ENCODE peak calls at places on chromosomes 3 and 15, in five cellular contexts. One of them, this sample, is unnamed.

GRCh38 chr15:77418341-77419049 is 1.4 kb downstream of the PEAK1 start:
- DNase-seq in HCT116: no peak
- DNase-seq in heart right ventricle: no peak
- DNase-seq in naive thymus-derived CD4-positive, alpha-beta T cell: no peak
- DNase-seq in left lung: no peak
- DNase-seq in this sample: no peak

GRCh38 chr15:62573856-62574255 is 408.8 kb upstream of the C2CD4B start:
- DNase-seq in naive thymus-derived CD4-positive, alpha-beta T cell: no peak
- DNase-seq in left lung: no peak
- DNase-seq in heart right ventricle: no peak
- DNase-seq in HCT116: no peak
- DNase-seq in this sample: no peak

GRCh38 chr3:186870421-186871201 is 28.1 kb downstream of the ADIPOQ start:
- DNase-seq in heart right ventricle: no peak
- DNase-seq in HCT116: no peak
- DNase-seq in left lung: no peak
- DNase-seq in naive thymus-derived CD4-positive, alpha-beta T cell: no peak
- DNase-seq in this sample: no peak

GRCh38 chr3:30693470-30694120 is 87.2 kb downstream of the TGFBR2 start:
- DNase-seq in HCT116: peak; percentile 40
- DNase-seq in naive thymus-derived CD4-positive, alpha-beta T cell: peak; percentile 66
- DNase-seq in left lung: no peak
- DNase-seq in heart right ventricle: peak; percentile 59
- DNase-seq in this sample: peak; percentile 54

GRCh38 chr15:39363761-39364586 is 216.9 kb upstream of the THBS1 start:
- DNase-seq in heart right ventricle: no peak
- DNase-seq in left lung: no peak
- DNase-seq in naive thymus-derived CD4-positive, alpha-beta T cell: no peak
- DNase-seq in HCT116: no peak
- DNase-seq in this sample: no peak

GRCh38 chr3:160259589-160259988 is 34.4 kb downstream of the C3orf80 start:
- DNase-seq in naive thymus-derived CD4-positive, alpha-beta T cell: no peak
- DNase-seq in left lung: no peak
- DNase-seq in heart right ventricle: no peak
- DNase-seq in HCT116: no peak
- DNase-seq in this sample: no peak

GRCh38 chr15:48510976-48511375 is 134.5 kb downstream of the FBN1 start:
- DNase-seq in heart right ventricle: no peak
- DNase-seq in left lung: no peak
- DNase-seq in HCT116: no peak
- DNase-seq in naive thymus-derived CD4-positive, alpha-beta T cell: no peak
- DNase-seq in this sample: no peak

GRCh38 chr3:122794779-122795673 is at the start of gene SLC49A4:
- DNase-seq in naive thymus-derived CD4-positive, alpha-beta T cell: peak; percentile 66
- DNase-seq in left lung: peak; percentile 96
- DNase-seq in HCT116: peak; percentile 46
- DNase-seq in heart right ventricle: peak; percentile 63
- DNase-seq in this sample: peak; percentile 75

GRCh38 chr15:40481671-40482070 is 10.9 kb downstream of the CHST14 start:
- DNase-seq in left lung: no peak
- DNase-seq in HCT116: no peak
- DNase-seq in heart right ventricle: no peak
- DNase-seq in naive thymus-derived CD4-positive, alpha-beta T cell: no peak
- DNase-seq in this sample: no peak

GRCh38 chr15:77002954-77003912 is 8.3 kb downstream of the PSTPIP1 start:
- DNase-seq in naive thymus-derived CD4-positive, alpha-beta T cell: peak; percentile 60
- DNase-seq in left lung: peak; percentile 89
- DNase-seq in heart right ventricle: peak; percentile 52
- DNase-seq in HCT116: no peak
- DNase-seq in this sample: no peak

GRCh38 chr15:60390931-60391501 is 6.8 kb downstream of the ANXA2 start:
- DNase-seq in heart right ventricle: peak; percentile 52
- DNase-seq in naive thymus-derived CD4-positive, alpha-beta T cell: no peak
- DNase-seq in left lung: no peak
- DNase-seq in HCT116: peak; percentile 87
- DNase-seq in this sample: no peak

GRCh38 chr15:66647358-66647757 is 54.7 kb upstream of the SMAD6 start:
- DNase-seq in heart right ventricle: peak; percentile 44
- DNase-seq in naive thymus-derived CD4-positive, alpha-beta T cell: no peak
- DNase-seq in HCT116: no peak
- DNase-seq in left lung: no peak
- DNase-seq in this sample: no peak

GRCh38 chr15:85430406-85431204 is 50.2 kb downstream of the AKAP13 start:
- DNase-seq in naive thymus-derived CD4-positive, alpha-beta T cell: no peak
- DNase-seq in heart right ventricle: no peak
- DNase-seq in left lung: no peak
- DNase-seq in HCT116: no peak
- DNase-seq in this sample: no peak

GRCh38 chr3:36653095-36653494 is 111.3 kb downstream of the DCLK3 start:
- DNase-seq in heart right ventricle: no peak
- DNase-seq in HCT116: no peak
- DNase-seq in left lung: no peak
- DNase-seq in naive thymus-derived CD4-positive, alpha-beta T cell: no peak
- DNase-seq in this sample: no peak

GRCh38 chr3:40877651-40878463 is 321.4 kb upstream of the CTNNB1 start:
- DNase-seq in naive thymus-derived CD4-positive, alpha-beta T cell: no peak
- DNase-seq in HCT116: no peak
- DNase-seq in heart right ventricle: peak; percentile 81
- DNase-seq in left lung: peak; percentile 77
- DNase-seq in this sample: no peak

GRCh38 chr3:178078933-178079332 is 457.3 kb upstream of the KCNMB2 start:
- DNase-seq in left lung: no peak
- DNase-seq in naive thymus-derived CD4-positive, alpha-beta T cell: no peak
- DNase-seq in heart right ventricle: peak; percentile 82
- DNase-seq in HCT116: no peak
- DNase-seq in this sample: no peak

GRCh38 chr3:108391917-108392585 is 95.7 kb downstream of the HHLA2 start:
- DNase-seq in HCT116: no peak
- DNase-seq in heart right ventricle: no peak
- DNase-seq in naive thymus-derived CD4-positive, alpha-beta T cell: no peak
- DNase-seq in left lung: no peak
- DNase-seq in this sample: no peak

GRCh38 chr3:123739754-123740153 is 144.4 kb downstream of the MYLK start:
- DNase-seq in heart right ventricle: no peak
- DNase-seq in left lung: no peak
- DNase-seq in naive thymus-derived CD4-positive, alpha-beta T cell: no peak
- DNase-seq in HCT116: no peak
- DNase-seq in this sample: no peak

GRCh38 chr3:10041034-10041433 is 14.8 kb downstream of the FANCD2 start:
- DNase-seq in HCT116: no peak
- DNase-seq in left lung: no peak
- DNase-seq in naive thymus-derived CD4-positive, alpha-beta T cell: no peak
- DNase-seq in heart right ventricle: no peak
- DNase-seq in this sample: no peak

GRCh38 chr3:134486577-134487041 is 752 bp downstream of the CEP63 start:
- DNase-seq in left lung: no peak
- DNase-seq in heart right ventricle: no peak
- DNase-seq in HCT116: no peak
- DNase-seq in naive thymus-derived CD4-positive, alpha-beta T cell: peak; percentile 57
- DNase-seq in this sample: no peak

GRCh38 chr15:100332721-100333120 is 9.1 kb downstream of the ADAMTS17 start:
- DNase-seq in HCT116: no peak
- DNase-seq in heart right ventricle: no peak
- DNase-seq in left lung: no peak
- DNase-seq in naive thymus-derived CD4-positive, alpha-beta T cell: no peak
- DNase-seq in this sample: no peak

GRCh38 chr3:52402706-52403270 is 42.1 kb downstream of the SEMA3G start:
- DNase-seq in left lung: no peak
- DNase-seq in HCT116: no peak
- DNase-seq in heart right ventricle: no peak
- DNase-seq in naive thymus-derived CD4-positive, alpha-beta T cell: no peak
- DNase-seq in this sample: no peak

DNA sequence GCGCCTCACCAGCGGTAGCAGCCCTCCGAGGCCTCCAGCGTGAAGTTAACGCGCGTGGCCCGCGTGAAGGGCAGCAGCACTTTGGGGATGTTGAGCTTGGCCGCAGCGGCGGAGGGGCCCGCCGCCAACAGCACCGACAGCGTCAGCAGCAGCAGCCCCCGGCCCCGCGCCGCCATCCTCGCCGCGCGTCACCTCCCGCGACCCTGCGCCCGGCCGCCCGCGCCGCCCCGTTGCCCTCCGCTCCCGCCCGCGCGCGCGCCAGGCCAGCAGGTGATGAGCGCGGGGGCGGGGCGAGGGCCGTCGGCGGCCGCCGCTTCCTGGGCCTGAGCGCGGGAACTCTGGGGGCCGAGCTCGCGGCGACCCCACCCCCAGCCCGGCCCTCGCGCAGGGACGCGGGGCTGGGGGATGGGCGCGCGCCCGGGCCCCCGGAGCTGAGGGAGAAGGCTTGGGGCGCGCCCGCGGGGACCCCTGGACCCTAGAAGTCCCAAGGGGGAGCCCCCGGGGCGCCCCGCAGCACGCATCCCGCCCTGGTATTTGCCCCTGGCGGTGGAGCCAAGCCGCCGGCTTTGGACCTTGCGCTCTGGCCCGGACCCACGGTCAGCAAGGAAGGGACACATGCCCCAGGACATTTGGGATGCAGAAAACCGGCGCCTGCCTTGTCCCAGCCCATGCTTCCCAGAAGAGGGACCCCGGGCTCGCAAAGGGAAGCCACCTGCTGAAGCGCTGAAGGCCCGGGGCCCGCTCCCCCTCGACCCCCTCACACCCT is at the start of gene NUP210:
- DNase-seq in heart right ventricle: no peak
- DNase-seq in naive thymus-derived CD4-positive, alpha-beta T cell: peak; percentile 28
- DNase-seq in HCT116: no peak
- DNase-seq in left lung: peak; percentile 90
- DNase-seq in this sample: no peak
- H3K27ac ChIP-seq in heart right ventricle: no peak within 1 kb of the TSS
- H3K27ac ChIP-seq in naive thymus-derived CD4-positive, alpha-beta T cell: peak within 1 kb of the TSS; percentile 96
- H3K27ac ChIP-seq in HCT116: peak within 1 kb of the TSS; percentile 86
- H3K27ac ChIP-seq in left lung: peak within 1 kb of the TSS; percentile 39
- H3K27ac ChIP-seq in this sample: no peak within 1 kb of the TSS

GRCh38 chr15:31338879-31339557 is 12.4 kb downstream of the KLF13 start:
- DNase-seq in naive thymus-derived CD4-positive, alpha-beta T cell: no peak
- DNase-seq in heart right ventricle: peak; percentile 88
- DNase-seq in HCT116: no peak
- DNase-seq in left lung: no peak
- DNase-seq in this sample: no peak

GRCh38 chr15:31340591-31340990 is 14.0 kb downstream of the KLF13 start:
- DNase-seq in HCT116: no peak
- DNase-seq in left lung: no peak
- DNase-seq in naive thymus-derived CD4-positive, alpha-beta T cell: no peak
- DNase-seq in heart right ventricle: no peak
- DNase-seq in this sample: no peak

GRCh38 chr15:31341036-31341435 is 14.4 kb downstream of the KLF13 start:
- DNase-seq in left lung: no peak
- DNase-seq in naive thymus-derived CD4-positive, alpha-beta T cell: no peak
- DNase-seq in heart right ventricle: no peak
- DNase-seq in HCT116: no peak
- DNase-seq in this sample: no peak

GRCh38 chr15:31339558-31339895 is 12.9 kb downstream of the KLF13 start:
- DNase-seq in heart right ventricle: no peak
- DNase-seq in HCT116: no peak
- DNase-seq in left lung: no peak
- DNase-seq in naive thymus-derived CD4-positive, alpha-beta T cell: no peak
- DNase-seq in this sample: no peak

GRCh38 chr15:31340047-31340446 is 13.4 kb downstream of the KLF13 start:
- DNase-seq in naive thymus-derived CD4-positive, alpha-beta T cell: no peak
- DNase-seq in heart right ventricle: no peak
- DNase-seq in left lung: no peak
- DNase-seq in HCT116: no peak
- DNase-seq in this sample: no peak
- H3K4me1 ChIP-seq in naive thymus-derived CD4-positive, alpha-beta T cell: peaks cover 100% of the 10 kb centered on the region
- H3K4me1 ChIP-seq in heart right ventricle: peaks cover 99% of the 10 kb centered on the region
- H3K4me1 ChIP-seq in left lung: peaks cover 74% of the 10 kb centered on the region
- H3K4me1 ChIP-seq in HCT116: peaks cover 7% of the 10 kb centered on the region
- H3K4me1 ChIP-seq in this sample: peaks cover 8% of the 10 kb centered on the region

GRCh38 chr3:25472153-25472552 is 44.1 kb downstream of the RARB start:
- DNase-seq in left lung: no peak
- DNase-seq in heart right ventricle: no peak
- DNase-seq in HCT116: no peak
- DNase-seq in naive thymus-derived CD4-positive, alpha-beta T cell: no peak
- DNase-seq in this sample: no peak

GRCh38 chr3:25473246-25473645 is 45.2 kb downstream of the RARB start:
- DNase-seq in left lung: no peak
- DNase-seq in naive thymus-derived CD4-positive, alpha-beta T cell: no peak
- DNase-seq in heart right ventricle: no peak
- DNase-seq in HCT116: no peak
- DNase-seq in this sample: no peak

GRCh38 chr3:25471081-25471768 is 43.2 kb downstream of the RARB start:
- DNase-seq in heart right ventricle: peak; percentile 50
- DNase-seq in naive thymus-derived CD4-positive, alpha-beta T cell: no peak
- DNase-seq in HCT116: no peak
- DNase-seq in left lung: no peak
- DNase-seq in this sample: no peak

GRCh38 chr3:25474000-25474399 is 45.9 kb downstream of the RARB start:
- DNase-seq in left lung: no peak
- DNase-seq in naive thymus-derived CD4-positive, alpha-beta T cell: no peak
- DNase-seq in HCT116: no peak
- DNase-seq in heart right ventricle: no peak
- DNase-seq in this sample: no peak

DNA sequence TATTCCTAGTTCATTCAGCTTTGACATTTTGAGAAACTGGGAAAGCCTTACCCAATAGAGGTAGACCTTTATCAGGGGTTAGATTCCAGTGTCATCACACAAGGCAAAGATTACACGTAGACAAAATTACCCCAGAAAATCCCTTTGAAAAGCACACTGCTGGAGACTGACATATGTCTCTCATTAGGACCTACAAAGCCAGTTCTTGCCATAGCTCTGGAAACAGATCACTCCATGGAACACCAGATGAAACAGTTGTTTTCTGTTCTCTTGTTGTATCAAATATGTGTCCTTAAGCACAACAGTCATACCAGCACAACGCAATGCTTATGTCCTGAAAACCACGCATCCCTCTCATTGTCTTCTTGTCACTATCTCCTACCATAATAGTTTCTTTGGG is 44.7 kb downstream of the RARB start:
- DNase-seq in heart right ventricle: no peak
- DNase-seq in HCT116: no peak
- DNase-seq in naive thymus-derived CD4-positive, alpha-beta T cell: no peak
- DNase-seq in left lung: no peak
- DNase-seq in this sample: no peak
- H3K27ac ChIP-seq in heart right ventricle: peak overlapping the region; percentile 77
- H3K27ac ChIP-seq in HCT116: no peak overlapping the region
- H3K27ac ChIP-seq in naive thymus-derived CD4-positive, alpha-beta T cell: no peak overlapping the region
- H3K27ac ChIP-seq in left lung: no peak overlapping the region
- H3K27ac ChIP-seq in this sample: no peak overlapping the region

DNA sequence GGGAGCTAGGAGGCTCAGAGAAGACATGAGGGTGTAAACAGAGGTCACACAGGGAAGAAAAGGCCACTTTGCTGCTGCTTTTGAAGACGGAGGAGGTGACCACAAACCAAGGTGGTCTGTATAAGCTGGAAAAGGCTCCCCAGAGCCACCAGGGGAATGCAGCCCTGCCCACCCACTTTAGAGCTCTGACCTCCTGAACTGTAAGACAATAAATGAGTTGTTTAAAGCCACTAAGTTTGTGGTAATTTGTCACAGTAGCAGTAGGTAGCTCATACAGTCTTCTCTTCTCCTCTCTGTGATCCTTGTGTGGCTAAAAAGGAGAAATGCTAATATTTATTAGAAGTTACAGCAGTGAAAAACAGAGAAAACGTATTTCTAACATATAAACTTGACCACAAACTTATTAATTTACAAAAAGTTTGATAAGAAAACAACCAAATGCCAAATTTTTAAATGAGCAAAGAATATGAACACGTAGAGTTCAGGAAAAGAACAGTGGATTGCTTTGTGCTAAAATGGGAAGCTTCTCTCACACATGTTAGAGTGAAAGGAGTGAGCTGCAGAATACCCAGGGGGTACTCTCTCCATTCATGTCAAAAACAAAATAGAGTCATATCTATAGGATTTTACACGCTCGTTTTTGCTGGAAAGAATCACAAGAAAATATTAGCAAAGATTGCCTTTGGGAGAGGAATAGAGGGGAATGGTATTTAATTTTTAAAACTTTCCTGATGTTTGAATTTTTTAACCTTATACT is 71.0 kb downstream of the NOX5 start:
- DNase-seq in HCT116: no peak
- DNase-seq in heart right ventricle: no peak
- DNase-seq in left lung: no peak
- DNase-seq in naive thymus-derived CD4-positive, alpha-beta T cell: no peak
- DNase-seq in this sample: no peak
- H3K4me1 ChIP-seq in HCT116: no peaks in the 10 kb centered on the region
- H3K4me1 ChIP-seq in heart right ventricle: peaks cover 41% of the 10 kb centered on the region
- H3K4me1 ChIP-seq in left lung: peaks cover 3% of the 10 kb centered on the region
- H3K4me1 ChIP-seq in naive thymus-derived CD4-positive, alpha-beta T cell: no peaks in the 10 kb centered on the region
- H3K4me1 ChIP-seq in this sample: peaks cover 30% of the 10 kb centered on the region

This sample was measured in iPS DF 6.9.